ENCODE peak calls at places on chromosomes 1 and 21, in five cellular contexts. One of them, this sample, is unnamed.

GRCh38 chr1:181506563-181507353 is 23.4 kb downstream of the CACNA1E start:
- DNase-seq in A549: no peak
- DNase-seq in tibial nerve: no peak
- DNase-seq in foreskin fibroblast: no peak
- DNase-seq in AG04450: no peak
- DNase-seq in this sample: no peak

GRCh38 chr21:45468971-45469272 is 64.0 kb downstream of the COL18A1 start:
- DNase-seq in A549: no peak
- DNase-seq in tibial nerve: no peak
- DNase-seq in foreskin fibroblast: no peak
- DNase-seq in AG04450: no peak
- DNase-seq in this sample: no peak

GRCh38 chr1:161792740-161793139 is 26.6 kb downstream of the ATF6 start:
- DNase-seq in A549: peak; percentile 51
- DNase-seq in tibial nerve: peak; percentile 68
- DNase-seq in foreskin fibroblast: peak; percentile 83
- DNase-seq in AG04450: peak; percentile 60
- DNase-seq in this sample: peak; percentile 68

GRCh38 chr1:27033059-27033746 is 20.6 kb upstream of the TENT5B start:
- DNase-seq in A549: no peak
- DNase-seq in tibial nerve: no peak
- DNase-seq in foreskin fibroblast: no peak
- DNase-seq in AG04450: no peak
- DNase-seq in this sample: no peak

GRCh38 chr1:65471213-65471833 is 50.9 kb downstream of the LEPR start:
- DNase-seq in A549: no peak
- DNase-seq in tibial nerve: no peak
- DNase-seq in foreskin fibroblast: no peak
- DNase-seq in AG04450: no peak
- DNase-seq in this sample: no peak

GRCh38 chr21:46148106-46148505 is 7.3 kb downstream of the FTCD start:
- DNase-seq in A549: no peak
- DNase-seq in tibial nerve: no peak
- DNase-seq in foreskin fibroblast: no peak
- DNase-seq in AG04450: no peak
- DNase-seq in this sample: no peak

GRCh38 chr1:8477199-8477982 is 159.5 kb downstream of the SLC45A1 start:
- DNase-seq in A549: no peak
- DNase-seq in tibial nerve: no peak
- DNase-seq in foreskin fibroblast: peak; percentile 24
- DNase-seq in AG04450: no peak
- DNase-seq in this sample: no peak

GRCh38 chr1:94395231-94395630 is 23.0 kb upstream of the ABCD3 start:
- DNase-seq in A549: no peak
- DNase-seq in tibial nerve: no peak
- DNase-seq in foreskin fibroblast: no peak
- DNase-seq in AG04450: no peak
- DNase-seq in this sample: no peak

GRCh38 chr1:66852870-66853269 is 51.8 kb upstream of the INSL5 start:
- DNase-seq in A549: no peak
- DNase-seq in tibial nerve: no peak
- DNase-seq in foreskin fibroblast: no peak
- DNase-seq in AG04450: no peak
- DNase-seq in this sample: no peak

GRCh38 chr1:31161571-31161970 is 78.1 kb downstream of the NKAIN1 start:
- DNase-seq in A549: no peak
- DNase-seq in tibial nerve: no peak
- DNase-seq in foreskin fibroblast: no peak
- DNase-seq in AG04450: no peak
- DNase-seq in this sample: no peak

GRCh38 chr1:162248854-162249535 is 127.7 kb downstream of the SPATA46 start:
- DNase-seq in A549: no peak
- DNase-seq in tibial nerve: no peak
- DNase-seq in foreskin fibroblast: no peak
- DNase-seq in AG04450: no peak
- DNase-seq in this sample: no peak

GRCh38 chr1:58762806-58763205 is 21.0 kb downstream of the JUN start:
- DNase-seq in A549: no peak
- DNase-seq in tibial nerve: no peak
- DNase-seq in foreskin fibroblast: peak; percentile 84
- DNase-seq in AG04450: no peak
- DNase-seq in this sample: no peak

GRCh38 chr1:31483012-31483946 is 70.3 kb downstream of the SERINC2 start:
- DNase-seq in A549: no peak
- DNase-seq in tibial nerve: peak; percentile 75
- DNase-seq in foreskin fibroblast: peak; percentile 96
- DNase-seq in AG04450: peak; percentile 85
- DNase-seq in this sample: peak; percentile 91

GRCh38 chr1:29784276-29785136 is 548.2 kb downstream of the PTPRU start:
- DNase-seq in A549: no peak
- DNase-seq in tibial nerve: no peak
- DNase-seq in foreskin fibroblast: no peak
- DNase-seq in AG04450: no peak
- DNase-seq in this sample: no peak

GRCh38 chr1:157117527-157118057 is 18.0 kb upstream of the ETV3L start:
- DNase-seq in A549: no peak
- DNase-seq in tibial nerve: no peak
- DNase-seq in foreskin fibroblast: no peak
- DNase-seq in AG04450: no peak
- DNase-seq in this sample: no peak

GRCh38 chr1:163912491-163912890 is 590.7 kb downstream of the NUF2 start:
- DNase-seq in A549: no peak
- DNase-seq in tibial nerve: no peak
- DNase-seq in foreskin fibroblast: peak; percentile 77
- DNase-seq in AG04450: no peak
- DNase-seq in this sample: no peak

GRCh38 chr1:150695561-150695960 is 1.4 kb downstream of the GOLPH3L start:
- DNase-seq in A549: no peak
- DNase-seq in tibial nerve: no peak
- DNase-seq in foreskin fibroblast: no peak
- DNase-seq in AG04450: no peak
- DNase-seq in this sample: peak; percentile 4

GRCh38 chr21:17003221-17003620 is 509.6 kb upstream of the CXADR start:
- DNase-seq in A549: no peak
- DNase-seq in tibial nerve: no peak
- DNase-seq in foreskin fibroblast: peak; percentile 68
- DNase-seq in AG04450: peak; percentile 13
- DNase-seq in this sample: no peak

GRCh38 chr1:108692724-108693655 is 880 bp downstream of the PRPF38B start:
- DNase-seq in A549: peak; percentile 27
- DNase-seq in tibial nerve: peak; percentile 54
- DNase-seq in foreskin fibroblast: peak; percentile 73
- DNase-seq in AG04450: peak; percentile 8
- DNase-seq in this sample: peak; percentile 53
- TF ChIP-seq CTCF in A549: peak; percentile 11
- TF ChIP-seq CTCF in tibial nerve: no peak
- TF ChIP-seq CTCF in foreskin fibroblast: peak; percentile 20
- TF ChIP-seq CTCF in AG04450: peak; percentile 34
- TF ChIP-seq CTCF in this sample: peak; percentile 12

GRCh38 chr1:203475012-203475981 is at the start of gene PRELP:
- DNase-seq in A549: no peak
- DNase-seq in tibial nerve: peak; percentile 88
- DNase-seq in foreskin fibroblast: peak; percentile 69
- DNase-seq in AG04450: no peak
- DNase-seq in this sample: peak; percentile 64
- TF ChIP-seq CTCF in A549: no peak
- TF ChIP-seq CTCF in tibial nerve: no peak
- TF ChIP-seq CTCF in foreskin fibroblast: no peak
- TF ChIP-seq CTCF in AG04450: peak; percentile 9
- TF ChIP-seq CTCF in this sample: no peak

GRCh38 chr1:210400043-210400840 is 71.5 kb downstream of the HHAT start:
- DNase-seq in A549: peak; percentile 88
- DNase-seq in tibial nerve: peak; percentile 62
- DNase-seq in foreskin fibroblast: peak; percentile 84
- DNase-seq in AG04450: peak; percentile 33
- DNase-seq in this sample: peak; percentile 82
- TF ChIP-seq CTCF in A549: peak; percentile 87
- TF ChIP-seq CTCF in tibial nerve: peak; percentile 79
- TF ChIP-seq CTCF in foreskin fibroblast: peak; percentile 93
- TF ChIP-seq CTCF in AG04450: peak; percentile 97
- TF ChIP-seq CTCF in this sample: peak; percentile 81

GRCh38 chr1:219847215-219847855 is 81.0 kb downstream of the SLC30A10 start:
- DNase-seq in A549: no peak
- DNase-seq in tibial nerve: no peak
- DNase-seq in foreskin fibroblast: peak; percentile 83
- DNase-seq in AG04450: no peak
- DNase-seq in this sample: no peak
- TF ChIP-seq CTCF in A549: no peak
- TF ChIP-seq CTCF in tibial nerve: no peak
- TF ChIP-seq CTCF in foreskin fibroblast: no peak
- TF ChIP-seq CTCF in AG04450: no peak
- TF ChIP-seq CTCF in this sample: no peak

GRCh38 chr1:235918032-235918431 is 51.3 kb upstream of the LYST start:
- DNase-seq in A549: no peak
- DNase-seq in tibial nerve: no peak
- DNase-seq in foreskin fibroblast: peak; percentile 47
- DNase-seq in AG04450: no peak
- DNase-seq in this sample: no peak
- TF ChIP-seq CTCF in A549: no peak
- TF ChIP-seq CTCF in tibial nerve: no peak
- TF ChIP-seq CTCF in foreskin fibroblast: no peak
- TF ChIP-seq CTCF in AG04450: no peak
- TF ChIP-seq CTCF in this sample: no peak

DNA sequence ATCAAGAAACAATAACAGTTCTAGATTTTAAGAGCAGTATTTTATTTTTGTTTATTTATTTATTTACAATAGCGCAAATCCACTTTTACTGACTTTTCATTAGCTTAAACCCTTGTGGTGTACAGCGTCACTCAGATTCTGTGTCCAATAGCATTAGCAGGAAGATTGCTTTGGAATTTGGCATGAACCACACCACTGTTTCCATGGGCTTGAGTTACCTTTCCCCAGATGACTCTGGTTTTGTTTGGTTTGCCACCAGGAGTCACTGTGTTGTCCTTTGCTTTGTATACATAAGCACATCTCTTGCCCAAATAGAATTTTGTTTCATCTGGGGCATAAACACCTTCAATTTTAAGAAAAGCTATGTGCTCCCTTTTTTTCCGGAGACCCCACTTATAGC is 25.9 kb upstream of the SNRPE start:
- DNase-seq in A549: no peak
- DNase-seq in tibial nerve: no peak
- DNase-seq in foreskin fibroblast: no peak
- DNase-seq in AG04450: no peak
- DNase-seq in this sample: no peak
- TF ChIP-seq CTCF in A549: no peak
- TF ChIP-seq CTCF in tibial nerve: no peak
- TF ChIP-seq CTCF in foreskin fibroblast: no peak
- TF ChIP-seq CTCF in AG04450: no peak
- TF ChIP-seq CTCF in this sample: no peak

GRCh38 chr1:96346708-96347107 is 374.9 kb upstream of the PTBP2 start:
- DNase-seq in A549: no peak
- DNase-seq in tibial nerve: no peak
- DNase-seq in foreskin fibroblast: no peak
- DNase-seq in AG04450: no peak
- DNase-seq in this sample: no peak
- TF ChIP-seq CTCF in A549: no peak
- TF ChIP-seq CTCF in tibial nerve: no peak
- TF ChIP-seq CTCF in foreskin fibroblast: no peak
- TF ChIP-seq CTCF in AG04450: no peak
- TF ChIP-seq CTCF in this sample: no peak

GRCh38 chr1:22830131-22830566 is 119.5 kb downstream of the EPHB2 start:
- DNase-seq in A549: no peak
- DNase-seq in tibial nerve: no peak
- DNase-seq in foreskin fibroblast: no peak
- DNase-seq in AG04450: no peak
- DNase-seq in this sample: peak; percentile 54
- TF ChIP-seq CTCF in A549: no peak
- TF ChIP-seq CTCF in tibial nerve: no peak
- TF ChIP-seq CTCF in foreskin fibroblast: no peak
- TF ChIP-seq CTCF in AG04450: peak; percentile 9
- TF ChIP-seq CTCF in this sample: no peak

GRCh38 chr1:219927956-219928790 is at the start of gene SLC30A10:
- DNase-seq in A549: peak; percentile 41
- DNase-seq in tibial nerve: no peak
- DNase-seq in foreskin fibroblast: peak; percentile 58
- DNase-seq in AG04450: no peak
- DNase-seq in this sample: no peak
- TF ChIP-seq CTCF in A549: peak; percentile 29
- TF ChIP-seq CTCF in tibial nerve: no peak
- TF ChIP-seq CTCF in foreskin fibroblast: no peak
- TF ChIP-seq CTCF in AG04450: no peak
- TF ChIP-seq CTCF in this sample: no peak